ENCODE peak calls at places on chromosomes 1 and 21, in nine cellular contexts. N is sigmoid colon; E is neuronal stem cell; W is CD8-positive, alpha-beta T cell; K is adrenal gland; J is endothelial cell of umbilical vein; H is stomach; M is colonic mucosa; Q is right cardiac atrium. T is an unnamed sample.

GRCh38 chr1:243346016-243346415 is 90.2 kb downstream of the SDCCAG8 start:
- DNase-seq in N (no peak), E (peak; percentile 60), W (no peak), K (no peak), J (no peak), H (no peak), M (no peak), Q (no peak), T (no peak)

GRCh38 chr21:38352536-38353219 is 95.9 kb downstream of the KCNJ15 start:
- DNase-seq in N (no peak), E (peak; percentile 48), W (no peak), K (peak; percentile 67), J (peak; percentile 76), H (peak; percentile 79), M (peak; percentile 59), Q (peak; percentile 62), T (peak; percentile 45)

GRCh38 chr1:14263671-14264070 is 334.8 kb upstream of the KAZN start:
- DNase-seq in N (no peak), E (no peak), W (no peak), K (no peak), J (no peak), H (no peak), M (no peak), Q (no peak), T (no peak)

GRCh38 chr1:224542783-224543440 is 73.2 kb upstream of the CNIH3 start:
- DNase-seq in N (no peak), E (no peak), W (no peak), K (peak; percentile 22), J (peak; percentile 96), H (no peak), M (no peak), Q (no peak), T (no peak)

GRCh38 chr1:192810253-192810880 is 1.5 kb downstream of the RGS2 start:
- DNase-seq in N (peak; percentile 73), E (peak; percentile 53), W (no peak), K (peak; percentile 42), J (peak; percentile 47), H (no peak), M (peak; percentile 29), Q (peak; percentile 25), T (no peak)

GRCh38 chr1:240968864-240969263 is 356.9 kb upstream of the GREM2 start:
- DNase-seq in N (no peak), E (no peak), W (no peak), K (no peak), J (no peak), H (no peak), M (no peak), Q (no peak), T (no peak)

GRCh38 chr1:98458514-98459259 is 202.8 kb upstream of the SNX7 start:
- DNase-seq in N (no peak), E (no peak), W (no peak), K (no peak), J (no peak), H (no peak), M (no peak), Q (no peak), T (no peak)

GRCh38 chr1:62325076-62325475 is 5.8 kb upstream of the KANK4 start:
- DNase-seq in N (no peak), E (no peak), W (no peak), K (no peak), J (no peak), H (no peak), M (no peak), Q (peak; percentile 57), T (no peak)

DNA sequence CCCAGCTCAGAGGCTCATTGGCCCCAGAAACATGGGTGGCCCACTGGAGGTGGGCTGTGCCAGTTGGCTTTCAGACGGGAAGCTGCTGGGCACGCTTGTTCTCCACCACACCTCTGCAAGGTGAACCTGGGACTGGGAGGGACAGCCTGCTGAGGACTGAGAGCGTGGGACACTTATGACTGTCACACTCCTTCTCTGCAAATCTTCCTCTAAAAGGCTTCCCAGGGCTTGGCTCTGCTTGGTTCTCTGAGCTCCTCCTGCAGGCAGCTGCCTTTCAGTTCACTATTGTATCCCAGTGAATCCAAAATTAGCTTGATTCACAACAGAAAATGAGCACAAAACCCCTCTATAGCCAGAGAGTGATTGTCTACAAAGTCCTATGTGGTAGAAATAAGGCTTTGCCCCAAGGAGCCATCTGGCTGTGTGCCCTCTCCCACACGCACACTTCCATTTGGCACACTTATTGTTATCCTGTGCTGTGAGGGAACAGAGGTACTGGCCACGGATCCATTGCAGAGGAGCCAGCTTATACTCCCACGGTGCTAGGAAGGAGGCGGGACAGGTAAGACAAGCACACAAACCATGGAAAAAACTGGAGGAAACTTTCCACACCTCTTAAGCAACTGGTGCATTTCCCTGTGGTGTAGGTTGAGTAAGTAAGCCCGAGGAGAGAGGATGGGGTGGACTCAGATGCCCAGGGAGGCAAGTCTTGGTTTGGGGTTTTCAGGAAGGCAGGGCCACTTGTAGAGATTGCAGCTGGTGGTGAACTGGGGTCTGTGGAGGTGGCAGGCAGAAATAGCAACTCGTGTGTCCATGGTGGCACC is 18.9 kb upstream of the BTG2 start:
- DNase-seq in N (no peak), E (no peak), W (no peak), K (no peak), J (peak; percentile 23), H (peak; percentile 66), M (peak; percentile 66), Q (no peak), T (no peak)
- H3K4me1 ChIP-seq in N (no peaks in the 10 kb centered on the region), E (peaks cover 41% of the 10 kb centered on the region), W (peaks cover 56% of the 10 kb centered on the region), K (peaks cover 28% of the 10 kb centered on the region), J (peaks cover 15% of the 10 kb centered on the region), H (peaks cover 81% of the 10 kb centered on the region), M (peaks cover 47% of the 10 kb centered on the region), Q (peaks cover 39% of the 10 kb centered on the region), T (peaks cover 45% of the 10 kb centered on the region)

GRCh38 chr1:61093525-61094137 is 11.3 kb downstream of the NFIA start:
- DNase-seq in N (no peak), E (no peak), W (no peak), K (no peak), J (no peak), H (no peak), M (no peak), Q (no peak), T (no peak)

GRCh38 chr1:61095127-61095812 is 12.9 kb downstream of the NFIA start:
- DNase-seq in N (no peak), E (no peak), W (no peak), K (no peak), J (no peak), H (no peak), M (no peak), Q (no peak), T (no peak)

GRCh38 chr1:61097326-61097725 is 15.0 kb downstream of the NFIA start:
- DNase-seq in N (no peak), E (no peak), W (no peak), K (no peak), J (peak; percentile 44), H (no peak), M (no peak), Q (no peak), T (no peak)

GRCh38 chr1:61092643-61093042 is 10.3 kb downstream of the NFIA start:
- DNase-seq in N (no peak), E (no peak), W (no peak), K (no peak), J (no peak), H (no peak), M (no peak), Q (no peak), T (no peak)

DNA sequence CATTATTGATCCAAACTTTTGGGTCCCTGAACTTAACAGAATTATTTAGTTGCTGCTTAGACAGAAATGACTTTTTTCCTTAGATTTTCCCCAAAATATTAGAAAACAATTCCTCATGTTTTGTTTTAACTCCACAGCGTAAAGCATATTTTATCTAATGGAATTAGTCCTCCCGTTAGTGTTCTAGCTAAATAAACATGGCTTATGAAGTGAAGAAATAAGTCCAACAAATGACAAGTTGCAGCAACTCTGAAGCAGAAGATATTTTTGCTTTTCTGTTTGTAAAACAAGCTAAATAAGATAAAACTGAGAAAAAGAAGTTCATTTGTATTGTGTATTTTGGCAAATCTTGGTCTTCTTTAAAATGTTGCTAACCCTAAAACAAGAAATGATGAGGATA is 12.3 kb downstream of the NFIA start:
- DNase-seq in N (no peak), E (no peak), W (no peak), K (no peak), J (no peak), H (no peak), M (no peak), Q (no peak), T (no peak)
- H3K4me3 ChIP-seq in N (no peak overlapping the region), E (no peak overlapping the region), W (no peak overlapping the region), K (no peak overlapping the region), J (no peak overlapping the region), H (no peak overlapping the region), M (no peak overlapping the region), Q (no peak overlapping the region), T (no peak overlapping the region)

DNA sequence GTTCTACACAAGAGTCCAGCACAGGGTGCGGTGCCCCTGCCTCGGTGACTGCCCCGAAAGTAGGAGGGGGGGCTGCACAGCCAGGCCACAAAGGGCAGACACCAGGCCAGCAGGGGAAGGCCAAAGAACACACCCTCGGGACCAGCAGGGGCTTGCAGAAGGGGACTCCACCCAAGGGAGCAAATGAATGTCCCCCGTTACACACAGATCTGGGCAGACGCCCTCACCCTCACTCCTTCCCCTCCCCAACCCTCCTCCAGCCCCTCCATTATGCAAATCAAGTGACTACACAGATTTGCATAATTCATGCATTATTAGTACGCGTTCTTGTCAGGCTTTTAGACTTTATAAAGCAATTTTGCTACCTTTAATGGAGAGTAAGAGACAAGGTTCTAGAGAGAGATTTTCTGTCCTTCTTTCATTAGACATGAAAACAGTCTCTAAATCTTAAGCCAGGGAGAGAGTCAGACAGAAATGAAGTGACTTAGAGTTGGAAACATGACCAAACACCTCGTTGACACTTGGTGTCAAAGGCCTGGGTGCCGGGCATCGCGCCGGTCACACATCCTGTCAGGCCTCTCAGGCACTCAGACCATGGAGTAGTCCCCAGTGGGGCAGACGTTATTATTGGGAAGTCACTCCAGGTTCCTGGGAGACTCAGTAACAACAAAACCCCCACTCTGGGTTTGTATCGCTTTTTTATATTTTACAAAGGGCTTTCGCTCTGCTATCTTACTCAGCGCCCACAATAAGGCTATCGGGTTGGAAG is 26.0 kb downstream of the KCNN3 start:
- DNase-seq in N (no peak), E (no peak), W (no peak), K (no peak), J (no peak), H (no peak), M (no peak), Q (no peak), T (no peak)
- H3K4me1 ChIP-seq in N (no peaks in the 10 kb centered on the region), E (peaks cover 34% of the 10 kb centered on the region), W (no peaks in the 10 kb centered on the region), K (no peaks in the 10 kb centered on the region), J (peaks cover 14% of the 10 kb centered on the region), H (peaks cover 13% of the 10 kb centered on the region), M (no peaks in the 10 kb centered on the region), Q (peaks cover 4% of the 10 kb centered on the region), T (no peaks in the 10 kb centered on the region)

DNA sequence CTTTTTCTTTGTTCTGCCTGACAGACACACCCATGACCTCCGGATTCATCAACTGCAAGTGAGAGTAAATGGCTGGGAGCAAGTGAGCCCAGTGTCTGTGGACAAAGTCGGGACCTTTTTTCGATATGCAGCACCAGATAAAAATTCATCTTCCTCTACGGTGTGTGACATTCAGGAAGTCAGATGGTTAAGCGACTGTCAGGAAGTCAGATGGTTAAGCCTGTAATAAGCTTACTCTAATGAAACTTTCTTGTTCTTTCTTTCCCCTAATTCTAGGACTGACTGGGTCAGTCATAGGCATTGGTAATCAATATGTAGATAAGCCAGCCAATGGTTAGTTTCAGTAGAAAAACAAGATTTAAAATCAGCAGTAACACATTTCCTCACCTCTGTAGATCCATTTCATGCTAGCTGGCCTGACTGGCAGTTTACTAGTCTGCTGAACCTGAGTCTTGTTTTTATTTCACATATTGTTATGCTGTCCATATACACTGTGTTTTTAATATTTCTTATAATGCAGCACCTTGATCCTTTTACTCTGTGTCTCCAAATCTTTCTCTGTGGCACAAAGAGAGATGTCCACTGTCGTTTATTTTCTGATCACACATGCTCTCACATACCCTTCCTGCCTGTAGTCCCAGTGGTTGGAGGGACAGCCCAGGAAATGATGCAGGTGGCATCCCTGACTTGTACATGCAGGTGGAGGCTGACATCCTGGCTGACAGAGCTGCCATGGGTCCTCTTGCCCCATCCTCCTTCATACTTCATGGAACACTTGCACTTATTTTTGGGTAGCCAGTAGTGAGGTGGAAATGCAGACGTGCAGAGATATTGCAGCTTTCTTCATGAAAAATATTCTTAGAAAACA is 115.8 kb downstream of the VPS13D start:
- DNase-seq in N (no peak), E (no peak), W (peak; percentile 8), K (no peak), J (no peak), H (no peak), M (peak; percentile 30), Q (no peak), T (no peak)
- H3K4me3 ChIP-seq in N (no peak overlapping the region), E (no peak overlapping the region), W (no peak overlapping the region), K (peak overlapping the region; percentile 4), J (no peak overlapping the region), H (no peak overlapping the region), M (no peak overlapping the region), Q (no peak overlapping the region), T (no peak overlapping the region)

T was measured in tibial nerve.